ENCODE peak calls at places on chromosomes 3 and 15, in nine cellular contexts. J is sigmoid colon; T is mucosa of gallbladder; Y is COR-L47; F is fibroblast of mammary gland; M is stimulated activated naive B cell treated with anti-CD40 and anti-IgM and Interleukin-4, amounts not matched to agents 10 μg/mL and 1 μg/mL and 100 μg/mL, for 72 hours; C is GM19239; W is stimulated activated CD4-positive, alpha-beta T cell treated with anti-CD3 and anti-CD28 coated beads, Interleukin-12 subunit alpha, Interleukin-12 subunit beta, amount 100 ng/mL, for 48 hours; P is PC-9. I is an unnamed sample.

GRCh38 chr3:111808439-111808838 is 50.6 kb upstream of the PHLDB2 start:
- DNase-seq in W (no peak), Y (no peak), T (no peak), M (no peak), C (no peak), J (no peak), F (peak), P (peak), I (no peak)

GRCh38 chr3:197338586-197338985 is 40.2 kb upstream of the DLG1 start:
- DNase-seq in F (no peak), W (no peak), Y (no peak), P (no peak), C (no peak), M (no peak), J (no peak), T (no peak), I (no peak)

GRCh38 chr15:41971893-41972340 is 440 bp downstream of the EHD4 start:
- DNase-seq in Y (no peak), C (no peak), W (no peak), F (no peak), M (peak), P (no peak), T (no peak), J (no peak), I (no peak)

GRCh38 chr15:100338971-100339444 is 2.8 kb downstream of the ADAMTS17 start:
- DNase-seq in F (peak), C (no peak), M (no peak), T (peak), J (peak), P (peak), W (no peak), Y (peak), I (no peak)

GRCh38 chr3:130826516-130826915 is 67.4 kb upstream of the ATP2C1 start:
- DNase-seq in Y (no peak), T (no peak), C (no peak), P (peak), F (no peak), M (no peak), W (no peak), J (no peak), I (no peak)

GRCh38 chr3:159779883-159780282 is 208.8 kb upstream of the IL12A start:
- DNase-seq in M (no peak), F (no peak), T (no peak), J (no peak), W (no peak), P (peak), Y (no peak), C (no peak), I (no peak)

GRCh38 chr3:154327871-154328270 is 3.6 kb upstream of the DHX36 start:
- DNase-seq in C (no peak), M (no peak), W (no peak), T (no peak), J (no peak), Y (no peak), P (no peak), F (no peak), I (no peak)

GRCh38 chr15:56715220-56715619 is 18.1 kb downstream of the ZNF280D start:
- DNase-seq in F (no peak), M (no peak), J (no peak), T (no peak), C (no peak), Y (no peak), P (no peak), W (no peak), I (no peak)

GRCh38 chr3:197520311-197521276 is 35.2 kb downstream of the BDH1 start:
- DNase-seq in C (no peak), M (no peak), J (no peak), Y (peak), F (peak), T (peak), P (no peak), W (no peak), I (no peak)

GRCh38 chr3:29764603-29765254 is 483.9 kb downstream of the RBMS3 start:
- DNase-seq in C (no peak), W (no peak), T (peak), P (peak), M (no peak), F (peak), Y (peak), J (no peak), I (no peak)

GRCh38 chr3:45929042-45929679 is 14.1 kb upstream of the CXCR6 start:
- DNase-seq in M (peak), Y (peak), F (peak), P (no peak), J (peak), C (peak), T (no peak), W (peak), I (no peak)

GRCh38 chr3:40800343-40800742 is 275.6 kb downstream of the ZNF621 start:
- DNase-seq in J (peak), C (no peak), P (peak), F (peak), M (no peak), Y (no peak), W (no peak), T (peak), I (no peak)

GRCh38 chr15:85379403-85380131 is 836 bp upstream of the AKAP13 start:
- DNase-seq in W (peak), Y (no peak), J (no peak), T (no peak), C (no peak), F (no peak), P (no peak), M (peak), I (no peak)

GRCh38 chr15:43403616-43404015 is 32.7 kb downstream of the TUBGCP4 start:
- DNase-seq in C (no peak), F (no peak), J (no peak), Y (no peak), W (no peak), M (no peak), P (no peak), T (no peak), I (no peak)

GRCh38 chr3:185028121-185028520 is 124.7 kb downstream of the C3orf70 start:
- DNase-seq in P (no peak), F (no peak), M (no peak), T (no peak), W (no peak), Y (no peak), C (no peak), J (no peak), I (no peak)

GRCh38 chr15:88932271-88932874 is 19.2 kb upstream of the MFGE8 start:
- DNase-seq in W (no peak), Y (no peak), T (no peak), P (no peak), J (no peak), C (no peak), M (no peak), F (peak), I (no peak)

GRCh38 chr3:144865886-144866285 is 894.3 kb downstream of the DIPK2A start:
- DNase-seq in J (no peak), Y (no peak), M (no peak), T (no peak), C (no peak), F (no peak), P (no peak), W (no peak), I (no peak)

GRCh38 chr15:57866149-57866736 is 159.7 kb downstream of the POLR2M start:
- DNase-seq in F (peak), P (no peak), T (peak), Y (peak), M (peak), J (no peak), W (peak), C (peak), I (no peak)

GRCh38 chr3:194688207-194688711 is 2.6 kb downstream of the FAM43A start:
- DNase-seq in W (no peak), M (peak), J (peak), F (no peak), C (no peak), P (no peak), T (no peak), Y (peak), I (no peak)

GRCh38 chr3:37907906-37908305 is 46.2 kb downstream of the CTDSPL start:
- DNase-seq in T (no peak), J (no peak), P (no peak), F (no peak), M (peak), W (no peak), Y (no peak), C (peak), I (peak)

GRCh38 chr15:62254137-62254934 is 89.3 kb upstream of the C2CD4B start:
- DNase-seq in T (peak), C (peak), W (peak), P (no peak), F (peak), Y (peak), J (peak), M (no peak), I (no peak)

GRCh38 chr15:85141601-85142185 is 160.0 kb downstream of the PDE8A start:
- DNase-seq in W (no peak), Y (no peak), C (no peak), M (no peak), P (no peak), J (no peak), F (no peak), T (no peak), I (no peak)

GRCh38 chr3:98994128-98994762 is 92.8 kb upstream of the DCBLD2 start:
- DNase-seq in F (peak), M (no peak), W (no peak), Y (no peak), P (peak), T (no peak), C (no peak), J (no peak), I (no peak)

GRCh38 chr3:23676093-23676492 is 129.7 kb upstream of the UBE2E1 start:
- DNase-seq in J (no peak), M (no peak), Y (no peak), F (peak), P (no peak), T (no peak), W (no peak), C (no peak), I (no peak)

GRCh38 chr3:53994986-53995385 is 103.3 kb upstream of the SELENOK start:
- DNase-seq in W (no peak), F (no peak), J (no peak), C (no peak), T (no peak), Y (no peak), P (no peak), M (no peak), I (no peak)

GRCh38 chr3:194275231-194275671 is 75.9 kb downstream of the CPN2 start:
- DNase-seq in J (peak), T (no peak), M (no peak), Y (no peak), F (no peak), C (no peak), P (no peak), W (no peak), I (no peak)

GRCh38 chr15:66707310-66708160 is 5.5 kb downstream of the SMAD6 start:
- DNase-seq in C (no peak), M (no peak), Y (peak), T (peak), F (peak), P (no peak), J (peak), W (no peak), I (no peak)

GRCh38 chr3:14902719-14903118 is 44.7 kb upstream of the NR2C2 start:
- DNase-seq in J (peak), C (no peak), P (no peak), W (no peak), Y (no peak), T (peak), F (no peak), M (no peak), I (no peak)

GRCh38 chr15:68279779-68280745 is 2.5 kb downstream of the FEM1B start:
- DNase-seq in W (no peak), C (no peak), J (no peak), M (no peak), F (no peak), T (no peak), P (no peak), Y (no peak), I (no peak)

GRCh38 chr3:192887047-192887446 is 30.6 kb downstream of the MB21D2 start:
- DNase-seq in C (no peak), W (no peak), J (no peak), T (peak), P (no peak), Y (no peak), F (peak), M (no peak), I (no peak)

GRCh38 chr3:30227571-30228301 is 378.7 kb upstream of the TGFBR2 start:
- DNase-seq in P (peak), F (peak), Y (no peak), C (no peak), T (no peak), W (no peak), J (no peak), M (no peak), I (no peak)

GRCh38 chr15:40103124-40103858 is 5.4 kb downstream of the BMF start:
- DNase-seq in M (no peak), Y (peak), P (peak), F (peak), J (peak), W (no peak), T (peak), C (no peak), I (no peak)